ENCODE peak calls at places on chromosomes 6 and 20, in eight cellular contexts. One of them, this sample, is unnamed.

GRCh38 chr6:33172307-33173227 is 19.7 kb downstream of the COL11A2 start:
- DNase-seq in HCT116: peak; percentile 13
- DNase-seq in fibroblast of lung: peak; percentile 18
- DNase-seq in heart right ventricle: no peak
- DNase-seq in tibial artery: no peak
- DNase-seq in left ventricle myocardium inferior: no peak
- DNase-seq in AG04450: no peak
- DNase-seq in transverse colon: no peak
- DNase-seq in this sample: no peak

GRCh38 chr6:163263196-163263595 is 151.3 kb upstream of the QKI start:
- DNase-seq in HCT116: no peak
- DNase-seq in fibroblast of lung: peak; percentile 52
- DNase-seq in heart right ventricle: no peak
- DNase-seq in tibial artery: no peak
- DNase-seq in left ventricle myocardium inferior: peak; percentile 43
- DNase-seq in AG04450: no peak
- DNase-seq in transverse colon: no peak
- DNase-seq in this sample: no peak

GRCh38 chr6:125995972-125996580 is 9.7 kb downstream of the TRMT11 start:
- DNase-seq in HCT116: peak; percentile 41
- DNase-seq in fibroblast of lung: peak; percentile 47
- DNase-seq in heart right ventricle: peak; percentile 23
- DNase-seq in tibial artery: peak; percentile 75
- DNase-seq in left ventricle myocardium inferior: peak; percentile 39
- DNase-seq in AG04450: no peak
- DNase-seq in transverse colon: peak; percentile 67
- DNase-seq in this sample: peak; percentile 69

GRCh38 chr20:51500311-51500710 is 42.2 kb downstream of the NFATC2 start:
- DNase-seq in HCT116: no peak
- DNase-seq in fibroblast of lung: peak; percentile 44
- DNase-seq in heart right ventricle: no peak
- DNase-seq in tibial artery: no peak
- DNase-seq in left ventricle myocardium inferior: no peak
- DNase-seq in AG04450: no peak
- DNase-seq in transverse colon: no peak
- DNase-seq in this sample: peak; percentile 62

GRCh38 chr6:16136086-16136485 is 7.2 kb downstream of the MYLIP start:
- DNase-seq in HCT116: no peak
- DNase-seq in fibroblast of lung: no peak
- DNase-seq in heart right ventricle: no peak
- DNase-seq in tibial artery: no peak
- DNase-seq in left ventricle myocardium inferior: no peak
- DNase-seq in AG04450: no peak
- DNase-seq in transverse colon: no peak
- DNase-seq in this sample: peak; percentile 70

GRCh38 chr20:43507150-43508080 is at the start of gene L3MBTL1:
- DNase-seq in HCT116: peak; percentile 33
- DNase-seq in fibroblast of lung: peak; percentile 36
- DNase-seq in heart right ventricle: no peak
- DNase-seq in tibial artery: no peak
- DNase-seq in left ventricle myocardium inferior: peak; percentile 50
- DNase-seq in AG04450: no peak
- DNase-seq in transverse colon: peak; percentile 62
- DNase-seq in this sample: no peak

GRCh38 chr20:51497542-51498467 is 44.7 kb downstream of the NFATC2 start:
- DNase-seq in HCT116: no peak
- DNase-seq in fibroblast of lung: peak; percentile 60
- DNase-seq in heart right ventricle: peak; percentile 30
- DNase-seq in tibial artery: no peak
- DNase-seq in left ventricle myocardium inferior: no peak
- DNase-seq in AG04450: no peak
- DNase-seq in transverse colon: no peak
- DNase-seq in this sample: peak; percentile 22

GRCh38 chr6:38695227-38695900 is 7.6 kb downstream of the GLO1 start:
- DNase-seq in HCT116: no peak
- DNase-seq in fibroblast of lung: no peak
- DNase-seq in heart right ventricle: no peak
- DNase-seq in tibial artery: no peak
- DNase-seq in left ventricle myocardium inferior: no peak
- DNase-seq in AG04450: no peak
- DNase-seq in transverse colon: no peak
- DNase-seq in this sample: no peak

GRCh38 chr6:107712523-107713213 is 111.4 kb downstream of the SCML4 start:
- DNase-seq in HCT116: no peak
- DNase-seq in fibroblast of lung: peak; percentile 64
- DNase-seq in heart right ventricle: no peak
- DNase-seq in tibial artery: no peak
- DNase-seq in left ventricle myocardium inferior: no peak
- DNase-seq in AG04450: peak; percentile 78
- DNase-seq in transverse colon: no peak
- DNase-seq in this sample: no peak

GRCh38 chr20:11457476-11457875 is 460.2 kb upstream of the BTBD3 start:
- DNase-seq in HCT116: no peak
- DNase-seq in fibroblast of lung: peak; percentile 84
- DNase-seq in heart right ventricle: no peak
- DNase-seq in tibial artery: no peak
- DNase-seq in left ventricle myocardium inferior: no peak
- DNase-seq in AG04450: no peak
- DNase-seq in transverse colon: no peak
- DNase-seq in this sample: no peak

DNA sequence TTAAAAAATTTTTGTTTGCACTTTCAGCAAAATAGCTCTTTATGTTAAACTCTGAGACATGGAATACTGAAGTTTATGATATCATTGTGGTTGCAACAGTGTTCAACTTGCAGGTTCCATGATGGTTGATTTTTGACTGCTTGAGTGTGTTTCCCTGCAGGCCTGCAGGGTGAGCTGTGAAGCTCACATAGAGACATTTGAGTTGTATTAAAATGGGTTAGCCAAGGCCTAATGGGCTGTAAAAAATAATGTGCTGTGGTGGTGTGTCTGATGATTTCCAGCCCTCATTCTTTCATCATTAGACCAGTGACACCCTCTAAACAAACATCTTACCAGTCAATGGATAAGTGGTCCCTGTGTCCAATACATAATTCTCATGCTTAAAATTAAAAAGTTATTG is 321.4 kb downstream of the FARS2 start:
- DNase-seq in HCT116: no peak
- DNase-seq in fibroblast of lung: peak; percentile 19
- DNase-seq in heart right ventricle: no peak
- DNase-seq in tibial artery: no peak
- DNase-seq in left ventricle myocardium inferior: no peak
- DNase-seq in AG04450: no peak
- DNase-seq in transverse colon: no peak
- DNase-seq in this sample: no peak
- TF ChIP-seq CTCF in HCT116: no peak
- TF ChIP-seq CTCF in fibroblast of lung: peak; percentile 14
- TF ChIP-seq CTCF in heart right ventricle: no peak
- TF ChIP-seq CTCF in tibial artery: no peak
- TF ChIP-seq CTCF in left ventricle myocardium inferior: no peak
- TF ChIP-seq CTCF in AG04450: peak; percentile 27
- TF ChIP-seq CTCF in transverse colon: no peak
- TF ChIP-seq CTCF in this sample: no peak

DNA sequence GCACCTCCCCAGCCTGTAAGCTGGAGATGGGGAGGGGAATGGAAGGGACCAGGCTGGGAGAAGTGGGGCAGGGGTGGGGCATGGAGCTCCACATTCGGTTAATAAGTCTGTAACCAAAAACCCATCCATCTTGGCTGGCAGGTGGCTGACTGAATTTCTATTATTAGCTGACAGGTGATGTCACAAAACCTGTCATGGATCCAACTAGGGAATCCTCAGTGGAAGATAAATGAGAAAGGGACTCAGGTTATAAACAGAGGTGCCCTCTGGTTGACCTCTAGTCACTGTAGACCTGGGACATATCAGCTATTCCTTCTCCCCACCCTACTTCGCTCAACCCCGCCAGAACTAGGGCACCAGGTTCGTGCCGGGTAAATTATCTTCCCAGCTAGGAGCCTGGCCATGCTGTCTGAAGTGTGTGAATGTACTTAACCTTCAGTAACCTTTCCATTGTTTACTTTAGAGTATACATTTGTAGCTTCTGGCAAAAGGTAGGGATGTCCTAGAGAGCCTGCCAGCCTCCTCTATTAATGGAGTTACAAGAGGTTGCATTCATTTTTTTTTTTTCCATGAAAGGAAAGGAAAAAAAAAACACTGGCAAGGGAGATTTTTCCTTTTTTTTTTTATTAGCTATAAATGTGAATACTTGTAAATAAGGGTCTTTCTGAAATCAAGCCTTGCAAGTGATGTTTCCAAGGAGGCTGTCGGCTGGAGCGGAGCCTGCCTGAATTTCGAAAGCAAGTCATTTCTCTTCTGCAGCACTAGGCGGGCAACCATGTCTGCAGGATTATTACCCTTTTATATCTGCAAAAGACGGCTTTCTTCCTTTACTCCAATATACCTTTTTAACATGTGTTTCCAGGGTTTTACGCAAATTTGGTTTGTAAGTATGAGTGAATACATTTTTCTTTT is 135.9 kb downstream of the TMEM242 start:
- DNase-seq in HCT116: no peak
- DNase-seq in fibroblast of lung: peak; percentile 32
- DNase-seq in heart right ventricle: peak; percentile 34
- DNase-seq in tibial artery: no peak
- DNase-seq in left ventricle myocardium inferior: no peak
- DNase-seq in AG04450: no peak
- DNase-seq in transverse colon: no peak
- DNase-seq in this sample: no peak
- H3K27ac ChIP-seq in HCT116: no peak overlapping the region
- H3K27ac ChIP-seq in fibroblast of lung: no peak overlapping the region
- H3K27ac ChIP-seq in heart right ventricle: peak overlapping the region; percentile 5
- H3K27ac ChIP-seq in tibial artery: no peak overlapping the region
- H3K27ac ChIP-seq in left ventricle myocardium inferior: peak overlapping the region; percentile 53
- H3K27ac ChIP-seq in AG04450: no peak overlapping the region
- H3K27ac ChIP-seq in transverse colon: peak overlapping the region; percentile 11
- H3K27ac ChIP-seq in this sample: no peak overlapping the region

DNA sequence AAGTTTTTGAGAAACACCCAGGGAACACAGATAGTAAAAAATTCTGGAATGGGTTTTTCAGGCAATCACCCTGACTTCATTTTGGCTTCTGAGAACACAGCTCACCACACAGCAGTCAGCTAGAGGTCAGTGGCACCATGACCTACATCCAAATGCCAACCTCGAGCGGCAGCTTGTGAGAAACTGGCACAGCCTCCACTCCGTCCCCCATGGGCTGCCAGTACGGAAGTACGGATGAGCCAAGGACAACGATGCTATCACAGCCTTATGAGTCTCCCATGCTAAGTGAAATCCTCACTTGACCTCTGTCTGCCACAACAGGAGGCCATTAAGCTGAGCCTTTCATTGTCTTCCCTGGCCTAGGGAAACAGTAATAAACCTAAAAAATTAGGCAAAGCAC is 32.0 kb downstream of the KIF16B start:
- DNase-seq in HCT116: no peak
- DNase-seq in fibroblast of lung: no peak
- DNase-seq in heart right ventricle: peak; percentile 55
- DNase-seq in tibial artery: no peak
- DNase-seq in left ventricle myocardium inferior: peak; percentile 61
- DNase-seq in AG04450: no peak
- DNase-seq in transverse colon: no peak
- DNase-seq in this sample: no peak
- H3K4me3 ChIP-seq in HCT116: no peak overlapping the region
- H3K4me3 ChIP-seq in fibroblast of lung: no peak overlapping the region
- H3K4me3 ChIP-seq in heart right ventricle: no peak overlapping the region
- H3K4me3 ChIP-seq in tibial artery: no peak overlapping the region
- H3K4me3 ChIP-seq in left ventricle myocardium inferior: no peak overlapping the region
- H3K4me3 ChIP-seq in AG04450: no peak overlapping the region
- H3K4me3 ChIP-seq in transverse colon: no peak overlapping the region
- H3K4me3 ChIP-seq in this sample: no peak overlapping the region

GRCh38 chr20:24627926-24628325 is 158.5 kb downstream of the SYNDIG1 start:
- DNase-seq in HCT116: no peak
- DNase-seq in fibroblast of lung: no peak
- DNase-seq in heart right ventricle: no peak
- DNase-seq in tibial artery: no peak
- DNase-seq in left ventricle myocardium inferior: no peak
- DNase-seq in AG04450: no peak
- DNase-seq in transverse colon: no peak
- DNase-seq in this sample: no peak

GRCh38 chr20:24630486-24631172 is 161.2 kb downstream of the SYNDIG1 start:
- DNase-seq in HCT116: no peak
- DNase-seq in fibroblast of lung: no peak
- DNase-seq in heart right ventricle: no peak
- DNase-seq in tibial artery: no peak
- DNase-seq in left ventricle myocardium inferior: no peak
- DNase-seq in AG04450: no peak
- DNase-seq in transverse colon: no peak
- DNase-seq in this sample: no peak

GRCh38 chr20:24628985-24629384 is 159.6 kb downstream of the SYNDIG1 start:
- DNase-seq in HCT116: no peak
- DNase-seq in fibroblast of lung: no peak
- DNase-seq in heart right ventricle: no peak
- DNase-seq in tibial artery: no peak
- DNase-seq in left ventricle myocardium inferior: no peak
- DNase-seq in AG04450: no peak
- DNase-seq in transverse colon: no peak
- DNase-seq in this sample: no peak

GRCh38 chr20:24631173-24631505 is 161.7 kb downstream of the SYNDIG1 start:
- DNase-seq in HCT116: no peak
- DNase-seq in fibroblast of lung: no peak
- DNase-seq in heart right ventricle: no peak
- DNase-seq in tibial artery: no peak
- DNase-seq in left ventricle myocardium inferior: no peak
- DNase-seq in AG04450: no peak
- DNase-seq in transverse colon: no peak
- DNase-seq in this sample: no peak

GRCh38 chr20:24629668-24630067 is 160.2 kb downstream of the SYNDIG1 start:
- DNase-seq in HCT116: no peak
- DNase-seq in fibroblast of lung: no peak
- DNase-seq in heart right ventricle: no peak
- DNase-seq in tibial artery: no peak
- DNase-seq in left ventricle myocardium inferior: no peak
- DNase-seq in AG04450: no peak
- DNase-seq in transverse colon: no peak
- DNase-seq in this sample: no peak
- TF ChIP-seq CTCF in HCT116: no peak
- TF ChIP-seq CTCF in fibroblast of lung: no peak
- TF ChIP-seq CTCF in heart right ventricle: no peak
- TF ChIP-seq CTCF in tibial artery: no peak
- TF ChIP-seq CTCF in left ventricle myocardium inferior: no peak
- TF ChIP-seq CTCF in AG04450: no peak
- TF ChIP-seq CTCF in transverse colon: no peak
- TF ChIP-seq CTCF in this sample: no peak

This sample was measured in CD8-positive, alpha-beta T cell.